ENCODE peak calls at places on chromosomes 3 and 15, in five cellular contexts. W, H, C, E and M are unnamed samples.

GRCh38 chr3:77541203-77541922 is 501.5 kb downstream of the ROBO2 start:
- DNase-seq in H (no peak), C (no peak), W (no peak), E (no peak), M (no peak)

GRCh38 chr3:142095866-142096265 is 53.5 kb downstream of the TFDP2 start:
- DNase-seq in W (no peak), H (no peak), C (no peak), E (no peak), M (no peak)

GRCh38 chr15:58182460-58183163 is 44.4 kb downstream of the AQP9 start:
- DNase-seq in W (peak; percentile 72), C (peak; percentile 84), E (no peak), H (peak; percentile 62), M (peak; percentile 55)

GRCh38 chr15:67091073-67091965 is 25.9 kb downstream of the SMAD3 start:
- DNase-seq in E (no peak), C (peak; percentile 70), H (peak; percentile 99), W (no peak), M (no peak)

GRCh38 chr3:46628980-46629379 is 16.7 kb downstream of the FAM240A start:
- DNase-seq in W (no peak), E (no peak), H (no peak), C (peak; percentile 70), M (no peak)

GRCh38 chr3:30277494-30277893 is 328.9 kb upstream of the TGFBR2 start:
- DNase-seq in H (no peak), E (no peak), C (no peak), W (no peak), M (no peak)

GRCh38 chr3:125460233-125460632 is 59.8 kb downstream of the SNX4 start:
- DNase-seq in W (no peak), C (no peak), H (no peak), E (no peak), M (no peak)

GRCh38 chr3:61562042-61562809 is 855 bp downstream of the PTPRG start:
- DNase-seq in H (peak; percentile 27), C (peak; percentile 49), E (no peak), W (peak; percentile 36), M (no peak)

GRCh38 chr3:12585970-12586369 is 29.1 kb downstream of the MKRN2 start:
- DNase-seq in W (no peak), H (no peak), C (no peak), E (no peak), M (no peak)

GRCh38 chr3:25587526-25587925 is 77.2 kb downstream of the TOP2B start:
- DNase-seq in H (no peak), W (no peak), C (peak; percentile 29), E (no peak), M (no peak)

GRCh38 chr3:162769559-162769958 is 1273.0 kb downstream of the OTOL1 start:
- DNase-seq in H (no peak), C (peak; percentile 19), E (no peak), W (no peak), M (no peak)

GRCh38 chr15:76327191-76328105 is 9.1 kb upstream of the ISL2 start:
- DNase-seq in W (no peak), C (peak; percentile 38), E (peak; percentile 45), H (peak; percentile 80), M (peak; percentile 73)

GRCh38 chr3:13716540-13717221 is 163.2 kb downstream of the WNT7A start:
- DNase-seq in H (no peak), C (no peak), W (peak; percentile 3), E (no peak), M (no peak)

GRCh38 chr15:68921926-68922325 is 8.4 kb upstream of the SPESP1 start:
- DNase-seq in H (no peak), C (no peak), W (no peak), E (no peak), M (no peak)